ENCODE peak calls at places on chromosomes 1 and 21, in five cellular contexts. P is nephron progenitor cell, K is GM12865, J is transverse colon, B is H9. A is an unnamed sample.

GRCh38 chr21:18461743-18462142 is 58.2 kb upstream of the TMPRSS15 start:
- DNase-seq in K (no peak), P (no peak), J (no peak), B (no peak), A (no peak)

GRCh38 chr1:239155466-239155865 is 230.9 kb upstream of the CHRM3 start:
- DNase-seq in J (no peak), B (no peak), K (no peak), P (no peak), A (no peak)

GRCh38 chr1:9447215-9447960 is 91.9 kb upstream of the SLC25A33 start:
- DNase-seq in K (no peak), B (no peak), J (no peak), P (no peak), A (no peak)

GRCh38 chr21:35933466-35933865 is 126.9 kb downstream of the SETD4 start:
- DNase-seq in K (peak; percentile 15), J (peak; percentile 34), B (no peak), P (no peak), A (no peak)

GRCh38 chr1:23593556-23594148 is 34.4 kb upstream of the ID3 start:
- DNase-seq in P (no peak), B (peak; percentile 79), J (no peak), K (peak; percentile 64), A (no peak)

GRCh38 chr1:18088077-18088594 is 19.5 kb upstream of the IGSF21 start:
- DNase-seq in K (no peak), J (no peak), B (no peak), P (no peak), A (no peak)

GRCh38 chr1:119752592-119752991 is 16.1 kb downstream of the HMGCS2 start:
- DNase-seq in K (no peak), B (no peak), P (no peak), J (no peak), A (no peak)

GRCh38 chr1:50667272-50667671 is 244.0 kb upstream of the DMRTA2 start:
- DNase-seq in B (no peak), J (no peak), K (no peak), P (no peak), A (no peak)

GRCh38 chr1:183279835-183280234 is 93.8 kb downstream of the LAMC2 start:
- DNase-seq in P (no peak), B (no peak), J (peak; percentile 32), K (no peak), A (no peak)

GRCh38 chr1:172900359-172900997 is 150.3 kb downstream of the TNFSF18 start:
- DNase-seq in P (no peak), J (no peak), K (no peak), B (no peak), A (no peak)

GRCh38 chr1:51491166-51491981 is 27.7 kb downstream of the EPS15 start:
- DNase-seq in J (peak; percentile 53), K (peak; percentile 53), P (no peak), B (no peak), A (no peak)

GRCh38 chr1:163202833-163203451 is at the start of gene RGS5:
- DNase-seq in B (peak; percentile 73), P (peak; percentile 13), J (no peak), K (no peak), A (no peak)

GRCh38 chr21:26954591-26955214 is 12.2 kb downstream of the ADAMTS5 start:
- DNase-seq in B (no peak), P (no peak), J (no peak), K (no peak), A (no peak)

GRCh38 chr21:34670962-34671348 is 2.2 kb downstream of the CLIC6 start:
- DNase-seq in B (no peak), P (no peak), K (peak; percentile 55), J (no peak), A (no peak)

GRCh38 chr1:181095763-181096184 is 7.3 kb downstream of the IER5 start:
- DNase-seq in P (no peak), J (no peak), B (no peak), K (no peak), A (no peak)

GRCh38 chr1:169595764-169596711 is 9.8 kb upstream of the F5 start:
- DNase-seq in P (peak; percentile 43), K (peak; percentile 56), B (peak; percentile 74), J (no peak), A (peak; percentile 45)

GRCh38 chr1:242129103-242129502 is 130.2 kb upstream of the MAP1LC3C start:
- DNase-seq in K (peak; percentile 30), P (no peak), J (no peak), B (no peak), A (no peak)

GRCh38 chr21:39788383-39788782 is 43.4 kb downstream of the IGSF5 start:
- DNase-seq in J (peak; percentile 49), P (peak; percentile 83), B (peak; percentile 86), K (no peak), A (peak; percentile 84)

GRCh38 chr1:51753969-51754368 is 124.6 kb downstream of the NRDC start:
- DNase-seq in J (no peak), B (no peak), K (no peak), P (no peak), A (no peak)

GRCh38 chr1:93576346-93576745 is 105.3 kb downstream of the BCAR3 start:
- DNase-seq in J (no peak), P (no peak), B (no peak), K (no peak), A (no peak)

GRCh38 chr1:247905899-247906503 is 10.6 kb downstream of the OR2W3 start:
- DNase-seq in P (no peak), B (no peak), J (no peak), K (no peak), A (no peak)

GRCh38 chr1:169325117-169325516 is 42.5 kb downstream of the NME7 start:
- DNase-seq in P (no peak), K (no peak), J (no peak), B (peak; percentile 81), A (no peak)

DNA sequence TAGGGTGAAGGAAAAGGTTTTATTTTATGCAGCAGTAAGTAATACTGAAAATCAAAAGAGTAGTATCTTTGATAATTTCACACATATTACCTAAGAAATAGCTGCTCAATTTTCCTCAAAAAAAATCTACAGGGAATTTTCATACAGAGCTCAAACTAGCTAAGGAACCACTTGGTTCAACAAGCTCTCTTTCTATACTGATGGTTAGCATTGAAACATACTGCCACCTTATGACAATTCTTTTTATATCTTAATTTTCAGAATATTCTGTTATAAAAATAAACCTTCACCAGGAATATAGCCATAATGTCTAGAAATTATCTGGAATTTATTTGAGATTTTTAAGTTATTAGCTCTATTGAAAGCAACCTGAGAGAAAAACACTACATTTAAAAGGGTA is 142.1 kb downstream of the DPYD start:
- DNase-seq in B (no peak), J (no peak), K (no peak), P (no peak), A (no peak)
- TF ChIP-seq CTCF in B (no peak), J (no peak), K (no peak), P (no peak), A (no peak)

DNA sequence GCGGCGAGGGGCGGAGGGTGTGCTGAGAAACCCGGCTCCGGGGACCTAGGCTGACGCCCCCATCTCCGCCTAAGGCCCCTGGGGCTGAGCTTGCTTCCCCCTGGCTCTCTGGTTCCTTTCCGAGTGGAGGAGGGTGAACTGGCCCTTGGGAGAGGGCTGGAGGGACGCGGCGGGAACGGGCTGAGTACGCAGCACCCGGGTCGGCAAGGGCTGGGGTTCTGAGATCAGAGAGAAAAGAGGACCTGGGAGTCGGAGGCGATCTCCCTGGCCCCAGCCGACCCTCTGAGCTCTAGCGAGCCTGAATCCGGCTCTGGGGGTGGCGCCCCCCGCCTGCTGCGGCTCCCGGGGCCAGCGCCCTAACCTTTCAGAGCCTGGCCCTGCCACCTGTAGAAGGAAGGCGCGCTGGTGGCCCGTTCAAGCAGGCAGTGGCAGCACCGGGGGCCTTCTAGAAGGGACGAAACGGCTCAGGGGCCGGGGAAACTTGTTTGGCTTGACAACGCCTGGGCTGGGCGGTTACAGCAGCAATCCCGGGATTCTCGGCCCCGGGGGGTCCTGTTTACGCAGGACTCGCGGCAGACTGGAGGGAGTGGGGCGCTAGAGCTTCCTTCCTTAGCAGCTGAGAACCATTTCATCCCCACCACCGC is 270.9 kb downstream of the FOXD2 start:
- DNase-seq in P (peak; percentile 60), K (no peak), B (peak; percentile 72), J (peak; percentile 47), A (no peak)
- TF ChIP-seq CTCF in P (no peak), K (no peak), B (no peak), J (no peak), A (no peak)

GRCh38 chr1:81114191-81114590 is 686.5 kb upstream of the ADGRL2 start:
- DNase-seq in P (no peak), J (no peak), K (no peak), B (peak; percentile 32), A (no peak)
- TF ChIP-seq CTCF in P (no peak), J (no peak), K (no peak), B (peak; percentile 63), A (no peak)

DNA sequence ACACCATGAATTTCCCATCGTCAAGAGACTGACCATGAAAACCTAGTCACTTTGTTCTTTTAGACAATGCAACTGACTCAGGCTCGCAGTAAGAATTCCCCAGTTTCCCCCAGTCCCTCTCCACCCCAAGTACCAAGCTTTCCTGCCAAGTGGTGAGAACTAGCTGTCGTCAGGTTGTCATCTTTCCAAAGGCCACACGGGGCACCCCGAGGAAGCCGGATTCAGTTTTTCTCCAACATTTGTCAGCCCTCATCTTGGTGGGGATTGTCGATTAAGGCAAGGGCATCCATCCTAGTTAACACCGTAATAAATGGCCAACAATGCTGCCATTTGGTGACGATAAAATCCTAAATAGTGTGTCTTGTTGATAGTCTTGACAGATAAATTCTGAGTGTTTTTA is 56.0 kb upstream of the PROX1 start:
- DNase-seq in P (no peak), K (no peak), B (peak; percentile 62), J (no peak), A (no peak)
- TF ChIP-seq CTCF in P (no peak), K (no peak), B (peak; percentile 56), J (no peak), A (no peak)

GRCh38 chr21:41584603-41585176 is 76.7 kb upstream of the TMPRSS2 start:
- DNase-seq in J (no peak), P (no peak), K (no peak), B (no peak), A (no peak)

GRCh38 chr21:41593051-41593783 is 85.3 kb upstream of the TMPRSS2 start:
- DNase-seq in B (no peak), K (no peak), J (no peak), P (no peak), A (peak; percentile 14)

GRCh38 chr21:41585199-41585994 is 77.4 kb upstream of the TMPRSS2 start:
- DNase-seq in P (no peak), K (no peak), J (no peak), B (no peak), A (peak; percentile 20)

GRCh38 chr21:41589620-41590175 is 81.7 kb upstream of the TMPRSS2 start:
- DNase-seq in K (no peak), J (no peak), P (no peak), B (no peak), A (no peak)

GRCh38 chr21:41589131-41589530 is 81.2 kb upstream of the TMPRSS2 start:
- DNase-seq in P (no peak), J (no peak), K (no peak), B (no peak), A (no peak)
- TF ChIP-seq CTCF in P (no peak), J (no peak), K (no peak), B (peak; percentile 52), A (no peak)

DNA sequence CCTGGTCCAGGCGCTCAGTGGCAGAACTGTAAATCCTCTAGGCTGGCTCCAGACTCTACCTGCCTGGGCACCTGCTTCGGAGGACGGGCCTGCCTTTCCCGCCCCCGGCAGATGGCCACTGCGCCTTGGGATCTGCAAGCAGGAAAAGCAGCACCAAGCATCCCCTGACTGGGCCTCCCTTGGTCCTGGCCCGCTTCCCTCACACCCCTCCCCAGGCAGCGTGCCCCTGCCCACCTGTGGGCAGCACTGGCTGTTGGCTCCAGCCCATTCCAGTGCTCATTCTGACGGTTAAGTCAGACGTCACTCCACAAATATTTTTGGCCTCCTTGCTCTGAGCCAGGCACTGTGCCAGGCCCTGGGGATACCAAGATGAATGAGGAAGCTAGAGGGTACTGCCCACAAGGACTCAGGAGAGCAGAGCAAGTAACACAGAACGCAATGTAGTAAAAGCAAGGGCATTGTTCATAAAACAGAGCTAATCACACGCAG is 22.0 kb upstream of the BLACAT1 start:
- DNase-seq in K (no peak), P (no peak), J (peak; percentile 67), B (no peak), A (no peak)
- TF ChIP-seq CTCF in K (no peak), P (no peak), J (no peak), B (no peak), A (no peak)